ENCODE peak calls at places on chromosomes 1 and 21, in nine cellular contexts. One of them, this sample, is unnamed. For H3K4me1, the result is how much of the 10 kb centered on the place peaks cover.

GRCh38 chr1:200029035-200029623 is 1.6 kb downstream of the NR5A2 start:
- DNase-seq in hepatocyte: peak
- DNase-seq in tibial artery: no peak
- DNase-seq in NT2/D1: no peak
- DNase-seq in psoas muscle: no peak
- DNase-seq in heart right ventricle: peak
- DNase-seq in CD8-positive, alpha-beta T cell: no peak
- DNase-seq in stomach: peak
- DNase-seq in testis: peak
- DNase-seq in this sample: no peak

GRCh38 chr1:183291802-183292515 is 105.9 kb downstream of the LAMC2 start:
- DNase-seq in hepatocyte: peak
- DNase-seq in tibial artery: no peak
- DNase-seq in NT2/D1: no peak
- DNase-seq in psoas muscle: no peak
- DNase-seq in heart right ventricle: no peak
- DNase-seq in CD8-positive, alpha-beta T cell: no peak
- DNase-seq in stomach: no peak
- DNase-seq in testis: no peak
- DNase-seq in this sample: no peak

GRCh38 chr1:214542275-214543199 is 8.9 kb downstream of the PTPN14 start:
- DNase-seq in hepatocyte: no peak
- DNase-seq in tibial artery: no peak
- DNase-seq in NT2/D1: no peak
- DNase-seq in psoas muscle: peak
- DNase-seq in heart right ventricle: no peak
- DNase-seq in CD8-positive, alpha-beta T cell: no peak
- DNase-seq in stomach: no peak
- DNase-seq in testis: peak
- DNase-seq in this sample: no peak

GRCh38 chr1:12495725-12496124 is 122.3 kb downstream of the DHRS3 start:
- DNase-seq in hepatocyte: peak
- DNase-seq in tibial artery: no peak
- DNase-seq in NT2/D1: no peak
- DNase-seq in psoas muscle: no peak
- DNase-seq in heart right ventricle: no peak
- DNase-seq in CD8-positive, alpha-beta T cell: no peak
- DNase-seq in stomach: no peak
- DNase-seq in testis: peak
- DNase-seq in this sample: no peak

GRCh38 chr1:183417691-183418491 is at the start of gene NMNAT2:
- DNase-seq in hepatocyte: peak
- DNase-seq in tibial artery: no peak
- DNase-seq in NT2/D1: peak
- DNase-seq in psoas muscle: peak
- DNase-seq in heart right ventricle: no peak
- DNase-seq in CD8-positive, alpha-beta T cell: no peak
- DNase-seq in stomach: no peak
- DNase-seq in testis: peak
- DNase-seq in this sample: no peak

GRCh38 chr1:166671627-166672026 is 167.6 kb upstream of the POGK start:
- DNase-seq in hepatocyte: no peak
- DNase-seq in tibial artery: no peak
- DNase-seq in NT2/D1: no peak
- DNase-seq in psoas muscle: no peak
- DNase-seq in heart right ventricle: no peak
- DNase-seq in CD8-positive, alpha-beta T cell: no peak
- DNase-seq in stomach: no peak
- DNase-seq in testis: no peak
- DNase-seq in this sample: no peak

GRCh38 chr21:41885341-41886024 is 6.3 kb upstream of the PRDM15 start:
- DNase-seq in hepatocyte: no peak
- DNase-seq in tibial artery: no peak
- DNase-seq in NT2/D1: no peak
- DNase-seq in psoas muscle: no peak
- DNase-seq in heart right ventricle: no peak
- DNase-seq in CD8-positive, alpha-beta T cell: no peak
- DNase-seq in stomach: no peak
- DNase-seq in testis: no peak
- DNase-seq in this sample: no peak

GRCh38 chr1:176789571-176790090 is 326.7 kb downstream of the PAPPA2 start:
- DNase-seq in hepatocyte: no peak
- DNase-seq in tibial artery: no peak
- DNase-seq in NT2/D1: no peak
- DNase-seq in psoas muscle: no peak
- DNase-seq in heart right ventricle: no peak
- DNase-seq in CD8-positive, alpha-beta T cell: no peak
- DNase-seq in stomach: no peak
- DNase-seq in testis: no peak
- DNase-seq in this sample: peak

GRCh38 chr1:83978056-83978455 is 20.9 kb downstream of the TTLL7 start:
- DNase-seq in hepatocyte: no peak
- DNase-seq in tibial artery: no peak
- DNase-seq in NT2/D1: no peak
- DNase-seq in psoas muscle: no peak
- DNase-seq in heart right ventricle: no peak
- DNase-seq in CD8-positive, alpha-beta T cell: no peak
- DNase-seq in stomach: no peak
- DNase-seq in testis: no peak
- DNase-seq in this sample: no peak

GRCh38 chr1:62188111-62188510 is 6.5 kb upstream of the L1TD1 start:
- DNase-seq in hepatocyte: no peak
- DNase-seq in tibial artery: no peak
- DNase-seq in NT2/D1: no peak
- DNase-seq in psoas muscle: no peak
- DNase-seq in heart right ventricle: no peak
- DNase-seq in CD8-positive, alpha-beta T cell: no peak
- DNase-seq in stomach: no peak
- DNase-seq in testis: no peak
- DNase-seq in this sample: no peak

GRCh38 chr1:34163792-34164509 is 1.1 kb downstream of the CSMD2 start:
- DNase-seq in hepatocyte: peak
- DNase-seq in tibial artery: no peak
- DNase-seq in NT2/D1: no peak
- DNase-seq in psoas muscle: peak
- DNase-seq in heart right ventricle: no peak
- DNase-seq in CD8-positive, alpha-beta T cell: no peak
- DNase-seq in stomach: no peak
- DNase-seq in testis: peak
- DNase-seq in this sample: peak

GRCh38 chr1:17822741-17823426 is 67.8 kb downstream of the ACTL8 start:
- DNase-seq in hepatocyte: no peak
- DNase-seq in tibial artery: no peak
- DNase-seq in NT2/D1: no peak
- DNase-seq in psoas muscle: no peak
- DNase-seq in heart right ventricle: no peak
- DNase-seq in CD8-positive, alpha-beta T cell: no peak
- DNase-seq in stomach: peak
- DNase-seq in testis: no peak
- DNase-seq in this sample: no peak

GRCh38 chr1:43705982-43706597 is 1.2 kb upstream of the ST3GAL3 start:
- DNase-seq in hepatocyte: peak
- DNase-seq in tibial artery: no peak
- DNase-seq in NT2/D1: no peak
- DNase-seq in psoas muscle: no peak
- DNase-seq in heart right ventricle: no peak
- DNase-seq in CD8-positive, alpha-beta T cell: no peak
- DNase-seq in stomach: no peak
- DNase-seq in testis: no peak
- DNase-seq in this sample: no peak

GRCh38 chr1:44947060-44947773 is 39.2 kb downstream of the EIF2B3 start:
- DNase-seq in hepatocyte: peak
- DNase-seq in tibial artery: peak
- DNase-seq in NT2/D1: no peak
- DNase-seq in psoas muscle: no peak
- DNase-seq in heart right ventricle: peak
- DNase-seq in CD8-positive, alpha-beta T cell: no peak
- DNase-seq in stomach: no peak
- DNase-seq in testis: peak
- DNase-seq in this sample: no peak

GRCh38 chr21:28229811-28230210 is 762.9 kb downstream of the LTN1 start:
- DNase-seq in hepatocyte: no peak
- DNase-seq in tibial artery: no peak
- DNase-seq in NT2/D1: no peak
- DNase-seq in psoas muscle: no peak
- DNase-seq in heart right ventricle: no peak
- DNase-seq in CD8-positive, alpha-beta T cell: no peak
- DNase-seq in stomach: no peak
- DNase-seq in testis: no peak
- DNase-seq in this sample: no peak

GRCh38 chr1:61238371-61238689 is 156.0 kb downstream of the NFIA start:
- DNase-seq in hepatocyte: no peak
- DNase-seq in tibial artery: no peak
- DNase-seq in NT2/D1: no peak
- DNase-seq in psoas muscle: no peak
- DNase-seq in heart right ventricle: no peak
- DNase-seq in CD8-positive, alpha-beta T cell: no peak
- DNase-seq in stomach: no peak
- DNase-seq in testis: no peak
- DNase-seq in this sample: no peak

GRCh38 chr1:107941123-107941522 is 23.9 kb downstream of the VAV3 start:
- DNase-seq in hepatocyte: no peak
- DNase-seq in tibial artery: peak
- DNase-seq in NT2/D1: no peak
- DNase-seq in psoas muscle: no peak
- DNase-seq in heart right ventricle: no peak
- DNase-seq in CD8-positive, alpha-beta T cell: no peak
- DNase-seq in stomach: peak
- DNase-seq in testis: no peak
- DNase-seq in this sample: no peak

GRCh38 chr1:244461254-244462071 is at the start of gene CATSPERE:
- DNase-seq in hepatocyte: peak
- DNase-seq in tibial artery: peak
- DNase-seq in NT2/D1: peak
- DNase-seq in psoas muscle: peak
- DNase-seq in heart right ventricle: peak
- DNase-seq in CD8-positive, alpha-beta T cell: peak
- DNase-seq in stomach: peak
- DNase-seq in testis: peak
- DNase-seq in this sample: peak
- H3K4me3 ChIP-seq in hepatocyte: peak
- H3K4me3 ChIP-seq in tibial artery: peak
- H3K4me3 ChIP-seq in NT2/D1: peak
- H3K4me3 ChIP-seq in psoas muscle: peak
- H3K4me3 ChIP-seq in heart right ventricle: peak
- H3K4me3 ChIP-seq in CD8-positive, alpha-beta T cell: peak
- H3K4me3 ChIP-seq in stomach: peak
- H3K4me3 ChIP-seq in testis: peak
- H3K4me3 ChIP-seq in this sample: peak

DNA sequence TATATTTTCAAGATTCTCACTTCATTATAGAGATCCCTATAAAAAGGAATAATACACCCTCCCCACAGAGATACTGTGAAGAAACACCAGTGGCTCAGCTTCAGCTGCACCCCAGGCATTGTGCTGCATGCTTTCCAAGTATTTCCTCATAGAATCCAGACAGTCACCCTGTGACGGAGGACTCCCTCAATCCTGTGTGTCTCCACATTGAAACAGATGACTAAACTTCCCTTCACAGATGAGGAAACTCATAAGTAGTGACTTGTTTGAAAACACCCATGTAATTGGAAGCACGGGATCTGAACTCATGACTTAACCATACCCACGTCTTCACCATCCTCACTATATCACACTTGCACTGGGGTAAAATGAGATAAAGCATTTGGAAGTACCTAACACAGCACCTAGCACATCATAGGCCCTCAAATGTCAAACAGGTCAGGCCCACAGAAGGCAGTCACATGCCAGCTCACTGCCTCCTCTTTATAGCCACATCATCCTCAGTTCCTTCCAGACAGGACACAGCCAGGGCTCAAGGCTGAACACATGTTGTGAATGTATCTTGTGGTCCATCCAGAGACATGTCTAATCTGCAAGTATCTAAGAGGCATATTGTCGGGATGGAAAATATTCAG is 55.2 kb downstream of the GPR161 start:
- DNase-seq in hepatocyte: no peak
- DNase-seq in tibial artery: peak
- DNase-seq in NT2/D1: no peak
- DNase-seq in psoas muscle: no peak
- DNase-seq in heart right ventricle: no peak
- DNase-seq in CD8-positive, alpha-beta T cell: no peak
- DNase-seq in stomach: no peak
- DNase-seq in testis: no peak
- DNase-seq in this sample: no peak
- H3K4me1 ChIP-seq in hepatocyte: under half
- H3K4me1 ChIP-seq in tibial artery: under half
- H3K4me1 ChIP-seq in NT2/D1: under half
- H3K4me1 ChIP-seq in psoas muscle: under half
- H3K4me1 ChIP-seq in heart right ventricle: under half
- H3K4me1 ChIP-seq in CD8-positive, alpha-beta T cell: under half
- H3K4me1 ChIP-seq in stomach: under half
- H3K4me1 ChIP-seq in testis: under half
- H3K4me1 ChIP-seq in this sample: under half

GRCh38 chr1:32992489-32993214 is 28.0 kb upstream of the RNF19B start:
- DNase-seq in hepatocyte: peak
- DNase-seq in tibial artery: peak
- DNase-seq in NT2/D1: peak
- DNase-seq in psoas muscle: peak
- DNase-seq in heart right ventricle: peak
- DNase-seq in CD8-positive, alpha-beta T cell: peak
- DNase-seq in stomach: peak
- DNase-seq in testis: peak
- DNase-seq in this sample: peak
- H3K4me3 ChIP-seq in hepatocyte: no peak
- H3K4me3 ChIP-seq in tibial artery: no peak
- H3K4me3 ChIP-seq in NT2/D1: no peak
- H3K4me3 ChIP-seq in psoas muscle: no peak
- H3K4me3 ChIP-seq in heart right ventricle: no peak
- H3K4me3 ChIP-seq in CD8-positive, alpha-beta T cell: no peak
- H3K4me3 ChIP-seq in stomach: no peak
- H3K4me3 ChIP-seq in testis: no peak
- H3K4me3 ChIP-seq in this sample: no peak

GRCh38 chr1:19391596-19391981 is 79.5 kb downstream of the SLC66A1 start:
- DNase-seq in hepatocyte: no peak
- DNase-seq in tibial artery: no peak
- DNase-seq in NT2/D1: no peak
- DNase-seq in psoas muscle: no peak
- DNase-seq in heart right ventricle: no peak
- DNase-seq in CD8-positive, alpha-beta T cell: no peak
- DNase-seq in stomach: no peak
- DNase-seq in testis: no peak
- DNase-seq in this sample: no peak

GRCh38 chr1:19390166-19390850 is 78.2 kb downstream of the SLC66A1 start:
- DNase-seq in hepatocyte: no peak
- DNase-seq in tibial artery: no peak
- DNase-seq in NT2/D1: no peak
- DNase-seq in psoas muscle: no peak
- DNase-seq in heart right ventricle: no peak
- DNase-seq in CD8-positive, alpha-beta T cell: no peak
- DNase-seq in stomach: no peak
- DNase-seq in testis: no peak
- DNase-seq in this sample: no peak

GRCh38 chr1:19387045-19387467 is 74.9 kb downstream of the SLC66A1 start:
- DNase-seq in hepatocyte: no peak
- DNase-seq in tibial artery: no peak
- DNase-seq in NT2/D1: no peak
- DNase-seq in psoas muscle: no peak
- DNase-seq in heart right ventricle: no peak
- DNase-seq in CD8-positive, alpha-beta T cell: no peak
- DNase-seq in stomach: no peak
- DNase-seq in testis: no peak
- DNase-seq in this sample: no peak

GRCh38 chr1:19390901-19391595 is 78.9 kb downstream of the SLC66A1 start:
- DNase-seq in hepatocyte: peak
- DNase-seq in tibial artery: peak
- DNase-seq in NT2/D1: no peak
- DNase-seq in psoas muscle: peak
- DNase-seq in heart right ventricle: peak
- DNase-seq in CD8-positive, alpha-beta T cell: peak
- DNase-seq in stomach: peak
- DNase-seq in testis: peak
- DNase-seq in this sample: no peak

GRCh38 chr1:19388980-19389379 is 76.9 kb downstream of the SLC66A1 start:
- DNase-seq in hepatocyte: no peak
- DNase-seq in tibial artery: no peak
- DNase-seq in NT2/D1: no peak
- DNase-seq in psoas muscle: no peak
- DNase-seq in heart right ventricle: no peak
- DNase-seq in CD8-positive, alpha-beta T cell: no peak
- DNase-seq in stomach: no peak
- DNase-seq in testis: no peak
- DNase-seq in this sample: no peak
- H3K4me1 ChIP-seq in hepatocyte: under half
- H3K4me1 ChIP-seq in tibial artery: half or more
- H3K4me1 ChIP-seq in NT2/D1: under half
- H3K4me1 ChIP-seq in psoas muscle: under half
- H3K4me1 ChIP-seq in heart right ventricle: half or more
- H3K4me1 ChIP-seq in CD8-positive, alpha-beta T cell: under half
- H3K4me1 ChIP-seq in stomach: half or more
- H3K4me1 ChIP-seq in testis: under half
- H3K4me1 ChIP-seq in this sample: under half